ENCODE peak calls at places on chromosomes 3 and 15, in six cellular contexts. F is transverse colon, J is heart left ventricle, N is BJ, T is neural progenitor cell, Z is psoas muscle. S is an unnamed sample. For H3K36me3, the result is how much of the 10 kb centered on the place peaks cover.

GRCh38 chr3:116141724-116142123 is 303.6 kb downstream of the LSAMP start:
- DNase-seq in N (no peak), J (no peak), T (no peak), Z (no peak), F (no peak), S (no peak)

GRCh38 chr3:174051191-174051590 is 653.6 kb downstream of the NLGN1 start:
- DNase-seq in T (no peak), N (no peak), F (no peak), J (no peak), Z (no peak), S (no peak)

GRCh38 chr3:28050895-28051294 is 190.5 kb upstream of the CMC1 start:
- DNase-seq in Z (no peak), T (no peak), F (peak), J (no peak), N (no peak), S (no peak)

GRCh38 chr3:124347418-124347817 is 355.5 kb upstream of the ROPN1 start:
- DNase-seq in Z (no peak), N (no peak), F (no peak), T (no peak), J (no peak), S (no peak)

GRCh38 chr15:99054025-99054387 is 46.4 kb upstream of the PGPEP1L start:
- DNase-seq in N (no peak), J (peak), T (no peak), F (no peak), Z (peak), S (no peak)

GRCh38 chr3:65828706-65829105 is 210.0 kb downstream of the MAGI1 start:
- DNase-seq in T (no peak), N (no peak), F (no peak), J (no peak), Z (no peak), S (no peak)

GRCh38 chr3:27559835-27560234 is 75.7 kb upstream of the SLC4A7 start:
- DNase-seq in T (no peak), F (no peak), J (peak), Z (peak), N (peak), S (no peak)

GRCh38 chr3:61788623-61789507 is 227.5 kb downstream of the PTPRG start:
- DNase-seq in J (no peak), T (no peak), Z (no peak), F (no peak), N (no peak), S (no peak)

GRCh38 chr15:31089361-31090047 is 12.0 kb downstream of the TRPM1 start:
- DNase-seq in Z (no peak), F (no peak), J (no peak), N (no peak), T (no peak), S (no peak)

GRCh38 chr3:125083776-125084175 is 28.0 kb upstream of the HEG1 start:
- DNase-seq in N (no peak), Z (no peak), F (no peak), T (no peak), J (no peak), S (no peak)

GRCh38 chr15:96285715-96286367 is 44.7 kb upstream of the NR2F2 start:
- DNase-seq in T (no peak), N (no peak), J (peak), Z (peak), F (no peak), S (no peak)

GRCh38 chr3:115217678-115218451 is 70.8 kb upstream of the ZBTB20 start:
- DNase-seq in J (no peak), N (peak), Z (no peak), F (peak), T (peak), S (peak)

GRCh38 chr3:190265795-190266194 is 56.5 kb downstream of the CLDN1 start:
- DNase-seq in N (peak), T (no peak), F (peak), J (no peak), Z (no peak), S (no peak)

GRCh38 chr15:49620174-49620573 is 444 bp downstream of the FAM227B start:
- DNase-seq in N (no peak), T (no peak), F (peak), Z (no peak), J (no peak), S (no peak)

GRCh38 chr3:126472277-126473006 is 3.2 kb downstream of the ZXDC start:
- DNase-seq in F (peak), Z (peak), N (peak), T (no peak), J (peak), S (no peak)

GRCh38 chr3:115470254-115470653 is 153.1 kb upstream of the GAP43 start:
- DNase-seq in T (no peak), N (no peak), Z (no peak), J (no peak), F (no peak), S (no peak)

GRCh38 chr15:48177383-48177874 is 666 bp downstream of the MYEF2 start:
- DNase-seq in N (no peak), F (no peak), T (no peak), Z (no peak), J (no peak), S (no peak)

GRCh38 chr3:16455946-16456345 is 57.6 kb downstream of the RFTN1 start:
- DNase-seq in F (no peak), J (no peak), N (no peak), Z (no peak), T (no peak), S (no peak)

GRCh38 chr3:42653560-42654330 is at the start of gene ZBTB47:
- DNase-seq in F (peak), J (peak), N (no peak), Z (peak), T (peak), S (no peak)

GRCh38 chr3:174206607-174207192 is 652.4 kb upstream of the NAALADL2 start:
- DNase-seq in N (no peak), T (peak), F (no peak), Z (no peak), J (no peak), S (no peak)

GRCh38 chr3:78026429-78026828 is 986.5 kb downstream of the ROBO2 start:
- DNase-seq in N (no peak), T (no peak), Z (no peak), J (no peak), F (no peak), S (no peak)

GRCh38 chr3:168040624-168041208 is 55.0 kb downstream of the GOLIM4 start:
- DNase-seq in Z (no peak), J (no peak), T (peak), N (no peak), F (no peak), S (peak)

GRCh38 chr3:180804871-180805430 is 107.5 kb upstream of the FXR1 start:
- DNase-seq in T (peak), Z (no peak), F (no peak), J (peak), N (no peak), S (peak)

GRCh38 chr3:163132111-163132510 is 1635.5 kb downstream of the OTOL1 start:
- DNase-seq in Z (no peak), T (no peak), J (no peak), F (no peak), N (no peak), S (no peak)

GRCh38 chr3:53800507-53800906 is 45.7 kb downstream of the CHDH start:
- DNase-seq in N (no peak), F (no peak), J (no peak), T (no peak), Z (no peak), S (no peak)

GRCh38 chr3:179608931-179609720 is 4.5 kb downstream of the NDUFB5 start:
- DNase-seq in T (no peak), N (no peak), F (no peak), Z (no peak), J (no peak), S (no peak)

GRCh38 chr3:101138817-101139216 is 145.6 kb upstream of the ABI3BP start:
- DNase-seq in T (peak), N (no peak), F (no peak), J (no peak), Z (no peak), S (no peak)

GRCh38 chr3:36911990-36912804 is 32.7 kb downstream of the TRANK1 start:
- DNase-seq in T (no peak), Z (no peak), F (no peak), N (no peak), J (no peak), S (no peak)

GRCh38 chr3:126423191-126424038 is 28.7 kb downstream of the CFAP100 start:
- DNase-seq in J (no peak), F (no peak), Z (no peak), N (no peak), T (no peak), S (no peak)

GRCh38 chr15:88658972-88659931 is 20.4 kb downstream of the ISG20 start:
- DNase-seq in F (no peak), Z (no peak), N (no peak), J (no peak), T (no peak), S (no peak)

GRCh38 chr3:94130690-94131089 is 67.8 kb downstream of the NSUN3 start:
- DNase-seq in T (no peak), N (no peak), F (no peak), J (no peak), Z (no peak), S (no peak)

GRCh38 chr3:5187920-5188418 is 462 bp downstream of the EDEM1 start:
- DNase-seq in J (peak), Z (peak), N (no peak), T (peak), F (peak), S (peak)

GRCh38 chr15:22861151-22861550 is 22.7 kb downstream of the NIPA2 start:
- DNase-seq in N (no peak), Z (no peak), J (no peak), T (no peak), F (no peak), S (no peak)

GRCh38 chr3:45967724-45968123 is 24.5 kb downstream of the CXCR6 start:
- DNase-seq in Z (peak), N (no peak), J (peak), T (no peak), F (no peak), S (no peak)
- H3K36me3 ChIP-seq in Z (half or more), N (under half), J (half or more), T (under half), F (half or more), S (half or more)

GRCh38 chr3:191316876-191317603 is 12.2 kb upstream of the CCDC50 start:
- DNase-seq in Z (peak), J (no peak), F (no peak), T (no peak), N (no peak), S (no peak)

GRCh38 chr3:191324936-191325335 is 4.3 kb upstream of the CCDC50 start:
- DNase-seq in J (no peak), Z (no peak), T (no peak), F (no peak), N (no peak), S (no peak)

GRCh38 chr3:191321019-191321767 is 8.0 kb upstream of the CCDC50 start:
- DNase-seq in T (no peak), Z (no peak), F (no peak), J (no peak), N (no peak), S (no peak)

GRCh38 chr3:191320316-191320715 is 8.9 kb upstream of the CCDC50 start:
- DNase-seq in Z (no peak), T (no peak), N (no peak), F (no peak), J (no peak), S (no peak)
- H3K36me3 ChIP-seq in Z (under half), T (under half), N (under half), F (under half), J (under half), S (under half)

DNA sequence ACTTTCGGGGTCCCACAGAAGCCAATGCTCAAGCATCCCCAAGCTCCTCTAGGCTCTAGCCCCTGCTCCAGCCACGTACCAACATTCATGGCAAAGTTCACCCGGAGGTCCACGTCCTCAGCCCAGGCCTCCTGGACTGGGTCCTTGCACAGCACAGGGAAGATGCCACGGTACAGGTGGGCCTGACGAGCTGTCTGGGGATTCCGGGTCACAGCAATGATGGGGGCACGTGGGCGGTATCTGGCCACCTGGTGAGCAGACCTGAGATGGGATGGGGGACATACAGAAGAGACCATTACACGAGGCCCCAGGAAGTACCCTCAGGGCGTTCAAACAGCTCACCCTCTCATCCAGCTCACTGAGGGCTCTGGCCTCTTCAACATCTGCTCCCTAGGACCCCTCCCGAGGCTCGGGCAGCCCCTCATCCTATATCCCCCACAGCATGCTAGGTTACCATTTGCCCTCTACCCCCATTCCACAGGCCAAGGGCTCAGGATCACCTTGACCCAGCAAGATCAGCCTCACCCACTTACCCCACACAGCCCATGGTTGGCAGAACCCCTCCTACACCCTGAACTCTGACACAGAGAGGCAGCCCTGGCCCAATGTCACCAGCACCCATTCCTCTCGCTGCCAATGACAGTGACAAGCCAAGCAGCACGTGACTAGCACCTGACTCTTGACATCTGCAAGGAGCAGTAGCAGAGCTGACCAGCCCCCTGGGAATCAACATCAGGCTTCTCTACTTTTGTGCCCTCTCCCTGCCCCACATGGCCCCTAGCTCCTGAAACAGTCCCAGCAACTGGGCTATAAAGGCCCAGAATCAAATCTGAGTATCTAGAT is 3.0 kb upstream of the GRAMD2A start:
- DNase-seq in T (no peak), N (no peak), J (no peak), F (no peak), Z (no peak), S (no peak)
- H3K36me3 ChIP-seq in T (under half), N (half or more), J (half or more), F (under half), Z (half or more), S (half or more)

GRCh38 chr3:12907296-12907695 is 65.9 kb upstream of the RPL32 start:
- DNase-seq in N (no peak), J (peak), Z (no peak), T (no peak), F (no peak), S (no peak)
- H3K36me3 ChIP-seq in N (half or more), J (half or more), Z (half or more), T (under half), F (under half), S (half or more)

DNA sequence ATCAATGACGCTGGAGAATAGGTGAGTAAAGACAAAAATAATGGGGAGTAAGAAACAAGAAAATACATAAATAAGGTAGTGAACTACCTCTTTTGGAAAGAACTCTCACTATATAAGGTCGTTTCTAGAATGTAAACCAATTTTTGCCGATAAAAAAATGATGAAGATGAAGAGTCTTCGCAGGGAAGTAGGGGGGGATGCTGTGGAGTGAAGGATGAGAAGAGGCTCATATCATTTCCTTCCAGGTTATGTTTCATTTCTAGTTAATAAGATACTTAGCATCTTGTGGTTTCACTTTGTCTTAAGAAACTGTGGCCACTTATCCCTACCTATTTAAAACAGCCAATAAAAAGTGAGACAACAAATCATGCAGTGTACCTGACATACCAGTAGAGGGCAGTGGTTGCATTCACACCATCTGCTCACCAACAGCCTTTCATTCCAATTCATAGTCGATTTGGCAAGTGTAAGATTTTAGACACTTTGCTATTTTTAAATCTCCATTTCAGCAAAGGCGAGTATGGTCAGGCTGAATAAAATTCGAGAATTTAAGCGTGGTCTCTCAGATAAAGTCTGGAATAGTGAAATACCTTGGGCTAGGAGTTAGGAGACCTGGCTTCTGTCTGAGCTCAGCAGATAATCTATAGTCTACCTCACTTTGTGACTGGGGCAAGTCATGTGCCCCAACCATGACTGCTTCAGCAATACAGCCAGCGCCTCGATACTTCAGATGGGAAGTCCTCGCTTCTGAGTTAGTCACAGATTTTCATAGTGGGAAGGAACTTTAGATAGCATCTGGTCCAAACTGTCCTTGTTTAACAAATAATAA is 28.9 kb upstream of the ICE2 start:
- DNase-seq in F (peak), Z (no peak), T (peak), N (peak), J (no peak), S (peak)
- H3K36me3 ChIP-seq in F (under half), Z (half or more), T (under half), N (under half), J (under half), S (half or more)

DNA sequence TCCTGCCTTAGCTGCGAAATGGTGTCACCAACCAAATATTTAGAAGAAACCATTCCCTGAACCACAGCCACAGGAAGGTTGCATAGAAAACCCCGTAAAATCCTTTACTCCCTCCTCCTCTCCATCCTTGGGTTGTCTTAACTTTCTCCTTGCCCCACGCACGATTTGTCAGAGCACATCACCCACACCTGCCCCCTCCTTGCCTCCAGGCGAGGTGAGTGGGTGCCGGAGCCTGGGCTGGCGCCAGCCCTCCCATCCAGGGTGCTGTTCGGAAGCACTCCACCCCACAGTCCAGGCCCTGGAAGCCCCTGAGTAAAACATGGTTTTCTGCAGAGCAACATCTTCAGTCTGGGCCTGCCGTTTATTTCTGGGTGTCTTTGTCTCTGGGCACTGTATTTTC is 3.7 kb downstream of the GHRL start:
- DNase-seq in T (no peak), J (no peak), F (no peak), Z (no peak), N (no peak), S (no peak)
- H3K36me3 ChIP-seq in T (under half), J (under half), F (under half), Z (half or more), N (under half), S (under half)

DNA sequence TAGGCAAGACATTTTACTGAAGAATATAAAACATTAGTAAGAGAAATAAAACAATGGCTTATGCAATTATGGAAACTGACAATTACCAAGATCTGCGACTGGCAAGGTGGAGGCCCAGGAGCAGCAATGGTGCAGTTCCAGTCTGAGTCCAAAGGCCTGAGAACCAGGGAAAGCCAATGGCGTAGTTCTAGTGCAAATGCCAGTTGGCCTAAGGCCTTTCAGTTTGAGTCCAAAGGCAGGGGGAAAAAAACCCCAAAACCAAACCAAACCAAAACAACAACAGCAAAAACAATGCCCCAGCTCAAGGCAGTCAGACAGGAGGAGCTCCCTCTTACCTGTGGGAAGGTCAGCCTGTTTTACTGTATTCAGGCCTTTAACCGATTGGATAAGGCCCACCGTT is 72.6 kb downstream of the ST6GAL1 start:
- DNase-seq in N (no peak), J (no peak), T (no peak), Z (no peak), F (no peak), S (no peak)
- H3K36me3 ChIP-seq in N (under half), J (under half), T (under half), Z (under half), F (under half), S (under half)